ENCODE peak calls at places on chromosome 14, in four cellular contexts. G, N, W and C are unnamed samples. For H3K9me3, the result is how much of the 10 kb centered on the place peaks cover.

GRCh38 chr14:32473476-32473875 is 144.4 kb downstream of the AKAP6 start:
- DNase-seq in G (peak), N (peak), W (no peak), C (peak)

GRCh38 chr14:100783630-100784321 is 42.1 kb upstream of the MEG3 start:
- DNase-seq in G (peak), N (no peak), W (no peak), C (no peak)

GRCh38 chr14:49306152-49306751 is 279.9 kb downstream of the RPS29 start:
- DNase-seq in G (no peak), N (no peak), W (no peak), C (no peak)

GRCh38 chr14:94728950-94729349 is 41.0 kb downstream of the GSC start:
- DNase-seq in G (peak), N (no peak), W (no peak), C (no peak)

GRCh38 chr14:95431199-95432145 is 85.0 kb downstream of the SYNE3 start:
- DNase-seq in G (no peak), N (no peak), W (no peak), C (no peak)

GRCh38 chr14:36655054-36655381 is 6.6 kb upstream of the PAX9 start:
- DNase-seq in G (no peak), N (no peak), W (no peak), C (no peak)

GRCh38 chr14:89198544-89199329 is 218.3 kb downstream of the FOXN3 start:
- DNase-seq in G (no peak), N (peak), W (no peak), C (no peak)

GRCh38 chr14:22545842-22546721 is 42.9 kb downstream of the DAD1 start:
- DNase-seq in G (no peak), N (peak), W (no peak), C (no peak)

GRCh38 chr14:99137913-99138571 is 134.0 kb downstream of the BCL11B start:
- DNase-seq in G (peak), N (no peak), W (no peak), C (no peak)

GRCh38 chr14:101069666-101070362 is 166.3 kb upstream of the RTL1 start:
- DNase-seq in G (peak), N (peak), W (peak), C (no peak)

GRCh38 chr14:41891624-41892023 is 284.9 kb downstream of the LRFN5 start:
- DNase-seq in G (no peak), N (no peak), W (no peak), C (no peak)

GRCh38 chr14:33839193-33840076 is 111.4 kb downstream of the EGLN3 start:
- DNase-seq in G (no peak), N (peak), W (no peak), C (peak)

GRCh38 chr14:58919262-58919661 is 269.2 kb upstream of the DAAM1 start:
- DNase-seq in G (no peak), N (no peak), W (no peak), C (no peak)

GRCh38 chr14:100622234-100622633 is 35.0 kb upstream of the BEGAIN start:
- DNase-seq in G (peak), N (no peak), W (no peak), C (no peak)

GRCh38 chr14:72516936-72517408 is 376.9 kb downstream of the DPF3 start:
- DNase-seq in G (no peak), N (peak), W (peak), C (peak)

GRCh38 chr14:21267886-21268611 is 1.2 kb downstream of the HNRNPC start:
- DNase-seq in G (no peak), N (no peak), W (no peak), C (no peak)

GRCh38 chr14:104486222-104486743 is 93.3 kb upstream of the C14orf180 start:
- DNase-seq in G (no peak), N (no peak), W (no peak), C (no peak)

GRCh38 chr14:64879635-64880381 is at the start of gene SPTB:
- DNase-seq in G (no peak), N (peak), W (peak), C (peak)

GRCh38 chr14:21098134-21098891 is at the start of gene ZNF219:
- DNase-seq in G (peak), N (peak), W (peak), C (peak)

GRCh38 chr14:103189481-103190470 is 66.5 kb downstream of the TNFAIP2 start:
- DNase-seq in G (peak), N (peak), W (no peak), C (no peak)
- TF ChIP-seq POLR2A in G (no peak), N (no peak), W (no peak), C (no peak)

GRCh38 chr14:24324024-24324423 is 10.8 kb downstream of the ADCY4 start:
- DNase-seq in G (no peak), N (no peak), W (no peak), C (no peak)
- TF ChIP-seq CTCF in G (no peak), N (no peak), W (no peak), C (no peak)

GRCh38 chr14:78358631-78359030 is 188.5 kb downstream of the NRXN3 start:
- DNase-seq in G (no peak), N (no peak), W (no peak), C (no peak)
- H3K9me3 ChIP-seq in G (under half), N (under half), W (under half), C (under half)

DNA sequence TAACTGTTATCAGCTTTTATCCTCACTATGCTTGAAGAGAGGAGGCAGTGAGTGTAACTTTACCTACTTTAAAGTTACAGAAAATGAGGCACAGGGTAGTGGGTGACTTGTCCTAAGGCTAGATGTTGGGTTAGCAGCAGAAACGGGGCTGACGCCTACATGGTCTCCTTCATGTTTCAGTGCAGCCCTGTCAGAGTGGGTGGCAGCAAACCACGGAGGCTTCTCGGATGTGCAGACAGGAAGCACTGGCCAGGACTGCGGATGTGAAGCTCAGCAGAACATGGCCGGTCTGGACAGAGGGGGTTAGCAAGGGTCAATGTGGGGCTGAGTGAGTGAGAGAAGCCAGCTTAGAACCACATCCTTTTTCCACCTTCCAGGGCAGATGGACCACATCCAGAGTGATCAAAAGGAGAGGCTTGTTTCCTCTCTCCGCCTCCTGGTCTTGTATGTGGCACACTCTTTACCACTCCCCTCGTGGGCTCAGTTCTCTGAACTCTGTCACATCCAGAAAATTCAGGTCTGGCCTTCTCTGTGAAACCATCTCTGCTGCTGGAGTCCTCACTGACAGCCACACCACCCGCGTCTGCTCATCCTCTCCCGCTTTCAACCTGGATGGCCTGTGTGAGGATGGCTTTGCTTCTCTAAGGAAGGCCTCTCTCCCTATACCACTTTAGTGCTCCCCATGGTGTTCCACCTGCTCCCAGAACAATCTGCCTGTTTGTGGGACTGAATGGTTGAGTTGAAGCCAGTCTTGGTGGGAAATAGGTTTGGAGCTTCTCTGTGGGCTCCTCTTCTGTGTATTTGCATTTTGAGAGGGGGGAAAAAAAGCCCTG is 14.1 kb downstream of the SUSD6 start:
- DNase-seq in G (peak), N (peak), W (peak), C (peak)
- TF ChIP-seq POLR2A in G (no peak), N (no peak), W (no peak), C (no peak)

DNA sequence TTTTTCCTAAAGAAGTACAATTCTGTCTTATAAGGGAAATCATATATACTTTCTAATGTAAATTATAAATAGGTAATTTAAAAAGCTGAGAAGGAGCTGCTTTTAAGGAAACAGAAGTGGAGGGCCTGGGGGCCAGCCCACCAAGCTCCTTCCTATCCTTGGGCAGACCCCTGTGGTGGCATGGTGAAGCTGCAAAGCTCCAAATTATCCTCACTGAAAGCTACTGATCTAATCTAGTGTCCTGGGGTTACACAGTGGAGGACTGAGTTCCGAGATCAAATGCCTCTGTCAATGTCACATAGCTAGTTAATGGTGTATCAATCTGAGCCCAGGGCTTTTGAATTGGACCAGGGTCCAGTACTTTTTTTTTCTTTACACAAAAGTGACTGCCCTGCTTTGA is 355.4 kb downstream of the CEP128 start:
- DNase-seq in G (no peak), N (no peak), W (no peak), C (no peak)
- TF ChIP-seq CTCF in G (no peak), N (no peak), W (no peak), C (no peak)

GRCh38 chr14:29255692-29256091 is 489.1 kb downstream of the FOXG1 start:
- DNase-seq in G (no peak), N (no peak), W (no peak), C (no peak)
- H3K9me3 ChIP-seq in G (under half), N (under half), W (under half), C (under half)

DNA sequence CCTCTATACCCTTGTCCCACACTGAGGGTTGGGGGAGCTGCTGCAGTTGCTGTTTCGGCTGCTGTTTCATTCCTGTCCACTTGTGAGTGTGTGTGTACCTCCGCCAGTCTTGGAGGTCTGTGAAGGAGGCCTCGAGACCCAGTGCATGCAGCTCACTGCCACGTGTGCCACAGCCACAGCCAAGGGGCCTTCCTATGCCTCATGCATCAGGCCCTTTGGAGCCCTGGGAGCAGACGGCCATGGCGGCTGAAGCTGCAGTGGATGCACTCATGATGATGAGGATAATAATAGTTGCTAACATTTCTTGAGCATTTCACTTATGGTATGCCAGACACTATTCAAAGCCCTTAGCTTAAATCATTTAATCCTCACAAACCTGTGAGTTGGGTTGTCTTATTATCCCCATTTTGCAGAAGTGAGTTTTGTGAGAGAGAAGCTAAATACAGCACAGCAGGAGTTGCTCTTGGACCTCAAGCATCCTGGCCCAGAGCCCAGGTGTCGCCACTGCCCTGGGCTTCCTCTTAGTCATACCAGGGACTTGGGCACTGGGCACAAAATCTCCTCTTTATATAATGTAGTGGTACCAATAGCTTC is 156.6 kb downstream of the PRKCH start:
- DNase-seq in G (peak), N (peak), W (peak), C (peak)
- TF ChIP-seq POLR2A in G (no peak), N (no peak), W (no peak), C (no peak)

GRCh38 chr14:30991408-30991807 is 34.0 kb upstream of the AP4S1 start:
- DNase-seq in G (no peak), N (no peak), W (no peak), C (no peak)
- TF ChIP-seq CTCF in G (no peak), N (no peak), W (no peak), C (no peak)

DNA sequence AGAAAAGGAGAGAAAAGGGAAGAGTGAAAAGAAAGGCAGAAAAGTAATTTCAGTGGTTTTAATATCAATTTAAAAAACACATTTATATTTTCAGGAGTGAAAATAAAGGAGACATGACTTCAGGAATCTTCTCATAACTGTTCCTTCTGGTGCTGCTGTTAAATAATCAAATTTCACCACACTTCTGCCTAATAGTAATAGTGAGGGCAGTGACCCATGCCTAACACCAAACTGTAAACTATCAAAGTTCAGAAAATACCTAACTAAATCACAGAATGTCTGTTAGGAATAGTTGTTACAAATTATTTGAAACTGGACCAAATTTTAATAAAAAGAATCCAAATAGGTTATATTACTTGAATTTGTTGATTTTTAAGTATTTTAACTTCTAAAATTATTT is 169.4 kb downstream of the RPL10L start:
- DNase-seq in G (no peak), N (no peak), W (no peak), C (no peak)
- H3K9me3 ChIP-seq in G (under half), N (under half), W (under half), C (under half)